ENCODE peak calls at places on chromosomes 13 and 19, in eight cellular contexts. H, G, V, S, L, F, P and X are unnamed samples.

GRCh38 chr19:4172861-4173473 is 9.4 kb downstream of the SIRT6 start:
- DNase-seq in H (no peak), G (peak; percentile 41), V (peak; percentile 45), S (peak; percentile 53), L (no peak), F (no peak), P (no peak), X (peak; percentile 16)

GRCh38 chr19:1396768-1397679 is 4.3 kb downstream of the GAMT start:
- DNase-seq in H (no peak), G (no peak), V (no peak), S (no peak), L (no peak), F (no peak), P (no peak), X (no peak)

GRCh38 chr13:91141619-91142061 is 205.8 kb upstream of the MIR17HG start:
- DNase-seq in H (no peak), G (no peak), V (no peak), S (no peak), L (peak; percentile 77), F (no peak), P (no peak), X (no peak)

GRCh38 chr19:55117063-55117635 is 288 bp downstream of the PPP1R12C start:
- DNase-seq in H (no peak), G (no peak), V (no peak), S (no peak), L (no peak), F (no peak), P (no peak), X (no peak)

GRCh38 chr19:34426096-34426661 is 2.0 kb upstream of the UBA2 start:
- DNase-seq in H (no peak), G (no peak), V (no peak), S (no peak), L (no peak), F (no peak), P (no peak), X (no peak)

GRCh38 chr19:44846455-44847143 is 502 bp downstream of the NECTIN2 start:
- DNase-seq in H (no peak), G (no peak), V (no peak), S (no peak), L (no peak), F (no peak), P (no peak), X (no peak)

GRCh38 chr13:26605845-26606244 is 48.4 kb downstream of the WASF3 start:
- DNase-seq in H (no peak), G (no peak), V (no peak), S (no peak), L (no peak), F (no peak), P (no peak), X (no peak)

GRCh38 chr13:30881191-30881651 is 24.9 kb upstream of the MEDAG start:
- DNase-seq in H (no peak), G (no peak), V (no peak), S (no peak), L (no peak), F (no peak), P (no peak), X (no peak)

GRCh38 chr13:40983725-40984669 is 35.1 kb downstream of the ELF1 start:
- DNase-seq in H (no peak), G (no peak), V (no peak), S (no peak), L (no peak), F (no peak), P (no peak), X (no peak)

GRCh38 chr19:38003427-38004099 is 96.6 kb downstream of the SIPA1L3 start:
- DNase-seq in H (peak; percentile 61), G (peak; percentile 99), V (no peak), S (peak; percentile 2), L (peak; percentile 92), F (peak; percentile 46), P (no peak), X (no peak)

GRCh38 chr13:20436505-20436904 is 89.2 kb downstream of the CRYL1 start:
- DNase-seq in H (no peak), G (no peak), V (no peak), S (no peak), L (no peak), F (no peak), P (no peak), X (no peak)

GRCh38 chr13:37009692-37010091 is 9.1 kb downstream of the EXOSC8 start:
- DNase-seq in H (no peak), G (no peak), V (no peak), S (no peak), L (no peak), F (no peak), P (no peak), X (no peak)

GRCh38 chr19:38707512-38708114 is 36.7 kb downstream of the CAPN12 start:
- DNase-seq in H (no peak), G (peak; percentile 72), V (no peak), S (no peak), L (no peak), F (no peak), P (no peak), X (no peak)

GRCh38 chr13:40261361-40261760 is 405.1 kb downstream of the FOXO1 start:
- DNase-seq in H (no peak), G (no peak), V (no peak), S (no peak), L (no peak), F (no peak), P (no peak), X (no peak)

GRCh38 chr13:21738636-21739035 is 67.8 kb downstream of the FGF9 start:
- DNase-seq in H (no peak), G (no peak), V (no peak), S (no peak), L (peak; percentile 56), F (no peak), P (no peak), X (no peak)

GRCh38 chr19:46193678-46194077 is 35.9 kb upstream of the IGFL1 start:
- DNase-seq in H (no peak), G (no peak), V (no peak), S (no peak), L (no peak), F (no peak), P (no peak), X (no peak)

GRCh38 chr19:13063461-13064091 is 39.1 kb downstream of the LYL1 start:
- DNase-seq in H (no peak), G (no peak), V (no peak), S (no peak), L (no peak), F (no peak), P (no peak), X (no peak)

GRCh38 chr19:42363614-42364346 is 26.3 kb downstream of the CNFN start:
- DNase-seq in H (no peak), G (no peak), V (no peak), S (no peak), L (no peak), F (no peak), P (no peak), X (no peak)

GRCh38 chr19:5536337-5536894 is 31.3 kb downstream of the TINCR start:
- DNase-seq in H (peak; percentile 50), G (peak; percentile 61), V (no peak), S (no peak), L (no peak), F (peak; percentile 59), P (no peak), X (no peak)

GRCh38 chr13:112242777-112243176 is 133.4 kb upstream of the SPACA7 start:
- DNase-seq in H (no peak), G (no peak), V (no peak), S (no peak), L (no peak), F (no peak), P (no peak), X (no peak)

GRCh38 chr13:51682691-51683090 is 98.4 kb downstream of the WDFY2 start:
- DNase-seq in H (no peak), G (peak; percentile 27), V (no peak), S (no peak), L (no peak), F (no peak), P (no peak), X (no peak)

GRCh38 chr19:33823341-33823740 is 26.7 kb downstream of the KCTD15 start:
- DNase-seq in H (no peak), G (no peak), V (no peak), S (no peak), L (no peak), F (no peak), P (no peak), X (no peak)

GRCh38 chr13:97359181-97360057 is 74.5 kb upstream of the RAP2A start:
- DNase-seq in H (no peak), G (peak; percentile 58), V (no peak), S (peak; percentile 6), L (peak; percentile 76), F (peak; percentile 11), P (no peak), X (no peak)

GRCh38 chr19:57348136-57348535 is 2.9 kb upstream of the ZNF304 start:
- DNase-seq in H (no peak), G (peak; percentile 63), V (no peak), S (no peak), L (no peak), F (no peak), P (no peak), X (no peak)

GRCh38 chr13:25709088-25709487 is 337.3 kb downstream of the ATP8A2 start:
- DNase-seq in H (no peak), G (no peak), V (no peak), S (no peak), L (no peak), F (no peak), P (no peak), X (no peak)

GRCh38 chr19:42554046-42554575 is 25.8 kb upstream of the CEACAM1 start:
- DNase-seq in H (no peak), G (no peak), V (no peak), S (no peak), L (no peak), F (no peak), P (no peak), X (no peak)

GRCh38 chr19:47331931-47332547 is at the start of gene C5AR2:
- DNase-seq in H (no peak), G (peak; percentile 43), V (no peak), S (no peak), L (no peak), F (no peak), P (no peak), X (no peak)

GRCh38 chr13:48156466-48156865 is 61.6 kb upstream of the MED4 start:
- DNase-seq in H (no peak), G (no peak), V (peak; percentile 62), S (peak; percentile 50), L (no peak), F (no peak), P (no peak), X (peak; percentile 40)

GRCh38 chr19:48403606-48404005 is 10.1 kb downstream of the GRIN2D start:
- DNase-seq in H (no peak), G (peak; percentile 77), V (no peak), S (no peak), L (no peak), F (no peak), P (no peak), X (no peak)

GRCh38 chr19:58183822-58184215 is 958 bp downstream of the ZNF274 start:
- DNase-seq in H (no peak), G (no peak), V (no peak), S (no peak), L (no peak), F (no peak), P (no peak), X (no peak)

GRCh38 chr13:66693656-66694055 is 536.5 kb downstream of the PCDH9 start:
- DNase-seq in H (no peak), G (no peak), V (no peak), S (no peak), L (no peak), F (no peak), P (no peak), X (no peak)

GRCh38 chr19:12075538-12076139 is 11.1 kb downstream of the ZNF844 start:
- DNase-seq in H (no peak), G (no peak), V (no peak), S (no peak), L (no peak), F (no peak), P (no peak), X (no peak)

GRCh38 chr19:18700501-18701249 is 17.2 kb downstream of the CRTC1 start:
- DNase-seq in H (peak; percentile 41), G (no peak), V (peak; percentile 61), S (peak; percentile 56), L (no peak), F (peak; percentile 47), P (no peak), X (peak; percentile 40)